ENCODE peak calls at places on chromosomes 7 and 10, in seven cellular contexts. One of them, this sample, is unnamed.

GRCh38 chr10:7388602-7389001 is 22.2 kb downstream of the SFMBT2 start:
- DNase-seq in uterus: no peak
- DNase-seq in ovary: no peak
- DNase-seq in A549: no peak
- DNase-seq in CD8-positive, alpha-beta T cell: peak
- DNase-seq in CD14-positive monocyte: no peak
- DNase-seq in HepG2: no peak
- DNase-seq in this sample: no peak

GRCh38 chr10:49435225-49435624 is 39.3 kb upstream of the DRGX start:
- DNase-seq in CD8-positive, alpha-beta T cell: no peak
- DNase-seq in HepG2: no peak
- DNase-seq in ovary: no peak
- DNase-seq in uterus: no peak
- DNase-seq in A549: no peak
- DNase-seq in CD14-positive monocyte: no peak
- DNase-seq in this sample: no peak

GRCh38 chr7:17041324-17041723 is 159.5 kb upstream of the AGR3 start:
- DNase-seq in CD14-positive monocyte: no peak
- DNase-seq in uterus: no peak
- DNase-seq in ovary: no peak
- DNase-seq in HepG2: peak
- DNase-seq in A549: no peak
- DNase-seq in CD8-positive, alpha-beta T cell: no peak
- DNase-seq in this sample: no peak

GRCh38 chr7:30911561-30911969 is at the start of gene AQP1:
- DNase-seq in ovary: peak
- DNase-seq in uterus: peak
- DNase-seq in HepG2: no peak
- DNase-seq in A549: no peak
- DNase-seq in CD14-positive monocyte: no peak
- DNase-seq in CD8-positive, alpha-beta T cell: no peak
- DNase-seq in this sample: no peak

GRCh38 chr10:91564508-91564907 is 68.4 kb downstream of the PPP1R3C start:
- DNase-seq in HepG2: no peak
- DNase-seq in CD8-positive, alpha-beta T cell: no peak
- DNase-seq in ovary: no peak
- DNase-seq in CD14-positive monocyte: no peak
- DNase-seq in uterus: no peak
- DNase-seq in A549: no peak
- DNase-seq in this sample: no peak

GRCh38 chr10:70130878-70131559 is 1.6 kb downstream of the AIFM2 start:
- DNase-seq in uterus: no peak
- DNase-seq in HepG2: peak
- DNase-seq in ovary: no peak
- DNase-seq in CD14-positive monocyte: no peak
- DNase-seq in A549: no peak
- DNase-seq in CD8-positive, alpha-beta T cell: no peak
- DNase-seq in this sample: no peak

GRCh38 chr7:80135306-80136104 is 874 bp downstream of the GNAI1 start:
- DNase-seq in CD8-positive, alpha-beta T cell: peak
- DNase-seq in ovary: peak
- DNase-seq in A549: peak
- DNase-seq in HepG2: no peak
- DNase-seq in uterus: peak
- DNase-seq in CD14-positive monocyte: no peak
- DNase-seq in this sample: no peak

GRCh38 chr7:149621776-149622175 is 124.2 kb upstream of the ZNF746 start:
- DNase-seq in ovary: no peak
- DNase-seq in HepG2: no peak
- DNase-seq in uterus: no peak
- DNase-seq in CD8-positive, alpha-beta T cell: peak
- DNase-seq in A549: no peak
- DNase-seq in CD14-positive monocyte: no peak
- DNase-seq in this sample: no peak

GRCh38 chr10:3422282-3422681 is 249.7 kb upstream of the PITRM1 start:
- DNase-seq in A549: no peak
- DNase-seq in uterus: no peak
- DNase-seq in CD8-positive, alpha-beta T cell: no peak
- DNase-seq in HepG2: no peak
- DNase-seq in ovary: no peak
- DNase-seq in CD14-positive monocyte: no peak
- DNase-seq in this sample: no peak

GRCh38 chr7:47535704-47536628 is 45.9 kb downstream of the TNS3 start:
- DNase-seq in A549: no peak
- DNase-seq in CD14-positive monocyte: no peak
- DNase-seq in CD8-positive, alpha-beta T cell: no peak
- DNase-seq in HepG2: peak
- DNase-seq in ovary: no peak
- DNase-seq in uterus: no peak
- DNase-seq in this sample: no peak

GRCh38 chr7:47516985-47517590 is 64.8 kb downstream of the TNS3 start:
- DNase-seq in A549: no peak
- DNase-seq in CD8-positive, alpha-beta T cell: no peak
- DNase-seq in CD14-positive monocyte: no peak
- DNase-seq in ovary: no peak
- DNase-seq in HepG2: no peak
- DNase-seq in uterus: no peak
- DNase-seq in this sample: peak

GRCh38 chr10:71735709-71736569 is 16.4 kb upstream of the C10orf105 start:
- DNase-seq in ovary: no peak
- DNase-seq in uterus: no peak
- DNase-seq in HepG2: no peak
- DNase-seq in A549: no peak
- DNase-seq in CD8-positive, alpha-beta T cell: peak
- DNase-seq in CD14-positive monocyte: peak
- DNase-seq in this sample: no peak

GRCh38 chr10:46523881-46524470 is 32.5 kb downstream of the GPRIN2 start:
- DNase-seq in ovary: peak
- DNase-seq in CD8-positive, alpha-beta T cell: no peak
- DNase-seq in uterus: peak
- DNase-seq in HepG2: no peak
- DNase-seq in A549: peak
- DNase-seq in CD14-positive monocyte: peak
- DNase-seq in this sample: peak

GRCh38 chr7:152056621-152057274 is 31.3 kb downstream of the GALNT11 start:
- DNase-seq in A549: no peak
- DNase-seq in HepG2: no peak
- DNase-seq in ovary: no peak
- DNase-seq in CD14-positive monocyte: no peak
- DNase-seq in CD8-positive, alpha-beta T cell: no peak
- DNase-seq in uterus: no peak
- DNase-seq in this sample: no peak
- TF ChIP-seq CTCF in A549: no peak
- TF ChIP-seq CTCF in HepG2: no peak
- TF ChIP-seq CTCF in ovary: no peak
- TF ChIP-seq CTCF in CD14-positive monocyte: no peak
- TF ChIP-seq CTCF in CD8-positive, alpha-beta T cell: no peak
- TF ChIP-seq CTCF in uterus: no peak
- TF ChIP-seq CTCF in this sample: no peak

GRCh38 chr7:36999851-37000480 is 275.7 kb upstream of the AOAH start:
- DNase-seq in uterus: no peak
- DNase-seq in HepG2: no peak
- DNase-seq in ovary: no peak
- DNase-seq in CD14-positive monocyte: no peak
- DNase-seq in CD8-positive, alpha-beta T cell: no peak
- DNase-seq in A549: no peak
- DNase-seq in this sample: no peak
- TF ChIP-seq CTCF in uterus: no peak
- TF ChIP-seq CTCF in HepG2: no peak
- TF ChIP-seq CTCF in ovary: no peak
- TF ChIP-seq CTCF in CD14-positive monocyte: no peak
- TF ChIP-seq CTCF in CD8-positive, alpha-beta T cell: no peak
- TF ChIP-seq CTCF in A549: no peak
- TF ChIP-seq CTCF in this sample: no peak

GRCh38 chr7:129375221-129375938 is 58.9 kb upstream of the STRIP2 start:
- DNase-seq in A549: no peak
- DNase-seq in ovary: no peak
- DNase-seq in uterus: no peak
- DNase-seq in CD8-positive, alpha-beta T cell: no peak
- DNase-seq in HepG2: no peak
- DNase-seq in CD14-positive monocyte: no peak
- DNase-seq in this sample: no peak

GRCh38 chr7:129373651-129374428 is 60.4 kb upstream of the STRIP2 start:
- DNase-seq in HepG2: no peak
- DNase-seq in CD14-positive monocyte: no peak
- DNase-seq in uterus: no peak
- DNase-seq in CD8-positive, alpha-beta T cell: no peak
- DNase-seq in A549: no peak
- DNase-seq in ovary: no peak
- DNase-seq in this sample: no peak

GRCh38 chr7:129376778-129377700 is 57.2 kb upstream of the STRIP2 start:
- DNase-seq in ovary: no peak
- DNase-seq in CD8-positive, alpha-beta T cell: no peak
- DNase-seq in A549: no peak
- DNase-seq in CD14-positive monocyte: peak
- DNase-seq in HepG2: no peak
- DNase-seq in uterus: no peak
- DNase-seq in this sample: no peak

GRCh38 chr7:129370812-129371211 is 63.4 kb upstream of the STRIP2 start:
- DNase-seq in CD8-positive, alpha-beta T cell: no peak
- DNase-seq in ovary: no peak
- DNase-seq in HepG2: no peak
- DNase-seq in CD14-positive monocyte: no peak
- DNase-seq in uterus: no peak
- DNase-seq in A549: no peak
- DNase-seq in this sample: no peak

GRCh38 chr7:129376076-129376777 is 58.0 kb upstream of the STRIP2 start:
- DNase-seq in HepG2: peak
- DNase-seq in CD8-positive, alpha-beta T cell: peak
- DNase-seq in ovary: no peak
- DNase-seq in CD14-positive monocyte: no peak
- DNase-seq in uterus: no peak
- DNase-seq in A549: peak
- DNase-seq in this sample: no peak
- TF ChIP-seq CTCF in HepG2: peak
- TF ChIP-seq CTCF in CD8-positive, alpha-beta T cell: peak
- TF ChIP-seq CTCF in ovary: no peak
- TF ChIP-seq CTCF in CD14-positive monocyte: peak
- TF ChIP-seq CTCF in uterus: no peak
- TF ChIP-seq CTCF in A549: peak
- TF ChIP-seq CTCF in this sample: peak

GRCh38 chr7:73905360-73905759 is 44.4 kb downstream of the TMEM270 start:
- DNase-seq in A549: no peak
- DNase-seq in CD14-positive monocyte: no peak
- DNase-seq in ovary: no peak
- DNase-seq in uterus: no peak
- DNase-seq in HepG2: no peak
- DNase-seq in CD8-positive, alpha-beta T cell: no peak
- DNase-seq in this sample: peak
- TF ChIP-seq CTCF in A549: no peak
- TF ChIP-seq CTCF in CD14-positive monocyte: no peak
- TF ChIP-seq CTCF in ovary: no peak
- TF ChIP-seq CTCF in uterus: no peak
- TF ChIP-seq CTCF in HepG2: no peak
- TF ChIP-seq CTCF in CD8-positive, alpha-beta T cell: no peak
- TF ChIP-seq CTCF in this sample: no peak

GRCh38 chr7:100895701-100895955 is at the start of gene ACHE:
- DNase-seq in ovary: no peak
- DNase-seq in A549: no peak
- DNase-seq in HepG2: no peak
- DNase-seq in uterus: no peak
- DNase-seq in CD14-positive monocyte: no peak
- DNase-seq in CD8-positive, alpha-beta T cell: no peak
- DNase-seq in this sample: no peak

GRCh38 chr7:100896743-100897051 is 1.0 kb upstream of the ACHE start:
- DNase-seq in CD8-positive, alpha-beta T cell: no peak
- DNase-seq in A549: no peak
- DNase-seq in ovary: peak
- DNase-seq in uterus: no peak
- DNase-seq in CD14-positive monocyte: no peak
- DNase-seq in HepG2: no peak
- DNase-seq in this sample: no peak

GRCh38 chr7:100895956-100896742 is 461 bp upstream of the ACHE start:
- DNase-seq in ovary: peak
- DNase-seq in HepG2: no peak
- DNase-seq in uterus: no peak
- DNase-seq in A549: no peak
- DNase-seq in CD8-positive, alpha-beta T cell: peak
- DNase-seq in CD14-positive monocyte: peak
- DNase-seq in this sample: no peak

GRCh38 chr7:100897772-100898454 is 2.2 kb upstream of the ACHE start:
- DNase-seq in uterus: no peak
- DNase-seq in A549: no peak
- DNase-seq in CD8-positive, alpha-beta T cell: no peak
- DNase-seq in CD14-positive monocyte: no peak
- DNase-seq in ovary: no peak
- DNase-seq in HepG2: no peak
- DNase-seq in this sample: no peak

GRCh38 chr7:100897111-100897608 is 1.5 kb upstream of the ACHE start:
- DNase-seq in HepG2: no peak
- DNase-seq in uterus: no peak
- DNase-seq in CD14-positive monocyte: no peak
- DNase-seq in CD8-positive, alpha-beta T cell: peak
- DNase-seq in ovary: peak
- DNase-seq in A549: no peak
- DNase-seq in this sample: no peak
- TF ChIP-seq CTCF in HepG2: peak
- TF ChIP-seq CTCF in uterus: peak
- TF ChIP-seq CTCF in CD14-positive monocyte: peak
- TF ChIP-seq CTCF in CD8-positive, alpha-beta T cell: peak
- TF ChIP-seq CTCF in ovary: peak
- TF ChIP-seq CTCF in A549: peak
- TF ChIP-seq CTCF in this sample: peak

GRCh38 chr10:35223016-35223415 is 96.4 kb downstream of the CREM start:
- DNase-seq in ovary: no peak
- DNase-seq in A549: no peak
- DNase-seq in CD14-positive monocyte: no peak
- DNase-seq in uterus: no peak
- DNase-seq in HepG2: peak
- DNase-seq in CD8-positive, alpha-beta T cell: no peak
- DNase-seq in this sample: no peak
- TF ChIP-seq CTCF in ovary: no peak
- TF ChIP-seq CTCF in A549: no peak
- TF ChIP-seq CTCF in CD14-positive monocyte: no peak
- TF ChIP-seq CTCF in uterus: no peak
- TF ChIP-seq CTCF in HepG2: peak
- TF ChIP-seq CTCF in CD8-positive, alpha-beta T cell: no peak
- TF ChIP-seq CTCF in this sample: peak

DNA sequence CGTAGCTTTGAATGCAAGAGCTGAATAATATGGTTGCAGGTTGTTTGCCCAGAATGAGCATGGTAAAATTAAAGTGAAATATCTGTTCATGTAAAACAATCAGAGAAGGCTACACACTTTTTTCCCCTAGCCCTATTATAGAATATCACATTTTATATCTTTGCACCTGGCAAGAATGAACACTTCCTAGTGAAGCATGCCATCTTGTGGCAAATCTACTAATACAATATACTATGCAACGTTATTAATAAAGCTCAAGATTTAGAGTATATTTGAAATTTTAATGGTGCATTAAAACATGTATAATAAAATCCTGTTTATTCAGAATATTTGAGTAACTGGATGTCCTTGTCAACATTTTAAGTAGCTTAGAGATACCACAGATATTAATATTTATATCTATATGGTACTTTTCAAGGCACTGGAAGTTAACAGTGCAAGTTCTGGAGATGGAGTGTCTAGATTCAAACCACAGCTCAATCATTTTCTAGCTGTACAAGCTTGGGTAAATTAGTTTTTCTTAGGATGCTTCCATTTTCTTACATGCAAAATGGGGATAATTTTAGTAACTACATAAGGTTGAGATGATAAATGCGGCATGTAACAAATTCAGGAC is 643.1 kb upstream of the SEMA3D start:
- DNase-seq in uterus: no peak
- DNase-seq in ovary: no peak
- DNase-seq in HepG2: no peak
- DNase-seq in CD8-positive, alpha-beta T cell: no peak
- DNase-seq in CD14-positive monocyte: no peak
- DNase-seq in A549: no peak
- DNase-seq in this sample: no peak
- TF ChIP-seq CTCF in uterus: no peak
- TF ChIP-seq CTCF in ovary: no peak
- TF ChIP-seq CTCF in HepG2: peak
- TF ChIP-seq CTCF in CD8-positive, alpha-beta T cell: no peak
- TF ChIP-seq CTCF in CD14-positive monocyte: no peak
- TF ChIP-seq CTCF in A549: peak
- TF ChIP-seq CTCF in this sample: peak